ENCODE peak calls at places on chromosomes 13 and 19, in seven cellular contexts. G is GM23248, Z is fibroblast of mammary gland, L is spleen, C is upper lobe of right lung, D is psoas muscle, B is left ventricle myocardium inferior. J is an unnamed sample.

GRCh38 chr19:46611791-46612190 is 10.7 kb downstream of the CALM3 start:
- DNase-seq in G (no peak), Z (no peak), L (peak), C (peak), D (no peak), B (peak), J (no peak)

GRCh38 chr19:34254552-34255432 is at the start of gene GARRE1:
- DNase-seq in G (peak), Z (no peak), L (peak), C (peak), D (peak), B (peak), J (no peak)

GRCh38 chr13:38900188-38900587 is 90.4 kb downstream of the STOML3 start:
- DNase-seq in G (peak), Z (no peak), L (no peak), C (no peak), D (no peak), B (no peak), J (no peak)

GRCh38 chr13:79870766-79871165 is 389.8 kb downstream of the NDFIP2 start:
- DNase-seq in G (peak), Z (peak), L (no peak), C (no peak), D (no peak), B (no peak), J (no peak)

GRCh38 chr19:8386990-8387389 is 3.2 kb upstream of the RAB11B start:
- DNase-seq in G (no peak), Z (no peak), L (no peak), C (no peak), D (no peak), B (no peak), J (no peak)

GRCh38 chr13:92547256-92547655 is 679.4 kb upstream of the GPC6 start:
- DNase-seq in G (no peak), Z (no peak), L (no peak), C (no peak), D (no peak), B (no peak), J (no peak)

GRCh38 chr13:30572859-30573275 is 44.9 kb upstream of the USPL1 start:
- DNase-seq in G (peak), Z (peak), L (no peak), C (no peak), D (no peak), B (no peak), J (peak)

GRCh38 chr19:49912965-49913685 is 15.9 kb upstream of the ATF5 start:
- DNase-seq in G (no peak), Z (no peak), L (no peak), C (no peak), D (no peak), B (no peak), J (no peak)

GRCh38 chr13:79562557-79562956 is 81.6 kb downstream of the NDFIP2 start:
- DNase-seq in G (no peak), Z (no peak), L (no peak), C (no peak), D (no peak), B (no peak), J (no peak)

GRCh38 chr13:46871557-46871956 is 25.3 kb downstream of the HTR2A start:
- DNase-seq in G (no peak), Z (no peak), L (no peak), C (no peak), D (no peak), B (no peak), J (no peak)

GRCh38 chr13:36673838-36674326 is at the start of gene SERTM1:
- DNase-seq in G (peak), Z (peak), L (peak), C (peak), D (no peak), B (peak), J (no peak)

GRCh38 chr13:31209172-31209818 is 9.5 kb downstream of the B3GLCT start:
- DNase-seq in G (peak), Z (peak), L (no peak), C (no peak), D (peak), B (peak), J (no peak)

GRCh38 chr19:39677931-39678889 is 22.5 kb downstream of the LGALS16 start:
- DNase-seq in G (no peak), Z (peak), L (no peak), C (no peak), D (peak), B (no peak), J (no peak)

DNA sequence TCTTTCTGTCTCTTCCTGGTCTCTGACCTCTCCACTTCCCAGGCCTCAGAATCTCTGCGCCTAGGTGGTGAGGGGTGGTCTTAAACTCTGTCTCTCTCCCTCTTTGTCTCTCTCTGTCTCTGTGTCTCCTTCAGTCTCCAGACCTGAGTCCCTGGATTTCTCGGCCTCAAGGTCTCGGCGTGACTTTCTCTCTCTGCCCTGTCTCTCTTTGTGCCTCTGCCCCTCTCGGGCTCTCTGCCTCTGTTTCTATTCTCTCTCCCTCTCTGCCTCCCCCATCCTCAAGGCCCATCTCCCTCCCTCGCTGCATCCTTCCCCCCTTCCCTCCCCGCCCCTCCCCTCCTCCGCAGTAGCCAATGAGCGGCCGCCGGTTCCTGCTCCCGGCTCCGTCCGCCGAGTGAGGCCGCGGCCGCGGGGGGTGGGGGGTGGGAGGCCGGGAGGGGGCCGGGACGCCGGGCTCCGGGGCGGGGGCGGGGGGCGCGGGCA is at the start of gene CACNG7:
- DNase-seq in G (no peak), Z (no peak), L (no peak), C (no peak), D (no peak), B (no peak), J (no peak)
- H3K4me3 ChIP-seq in G (peak), Z (no peak), L (no peak), C (no peak), D (peak), B (peak), J (no peak)

DNA sequence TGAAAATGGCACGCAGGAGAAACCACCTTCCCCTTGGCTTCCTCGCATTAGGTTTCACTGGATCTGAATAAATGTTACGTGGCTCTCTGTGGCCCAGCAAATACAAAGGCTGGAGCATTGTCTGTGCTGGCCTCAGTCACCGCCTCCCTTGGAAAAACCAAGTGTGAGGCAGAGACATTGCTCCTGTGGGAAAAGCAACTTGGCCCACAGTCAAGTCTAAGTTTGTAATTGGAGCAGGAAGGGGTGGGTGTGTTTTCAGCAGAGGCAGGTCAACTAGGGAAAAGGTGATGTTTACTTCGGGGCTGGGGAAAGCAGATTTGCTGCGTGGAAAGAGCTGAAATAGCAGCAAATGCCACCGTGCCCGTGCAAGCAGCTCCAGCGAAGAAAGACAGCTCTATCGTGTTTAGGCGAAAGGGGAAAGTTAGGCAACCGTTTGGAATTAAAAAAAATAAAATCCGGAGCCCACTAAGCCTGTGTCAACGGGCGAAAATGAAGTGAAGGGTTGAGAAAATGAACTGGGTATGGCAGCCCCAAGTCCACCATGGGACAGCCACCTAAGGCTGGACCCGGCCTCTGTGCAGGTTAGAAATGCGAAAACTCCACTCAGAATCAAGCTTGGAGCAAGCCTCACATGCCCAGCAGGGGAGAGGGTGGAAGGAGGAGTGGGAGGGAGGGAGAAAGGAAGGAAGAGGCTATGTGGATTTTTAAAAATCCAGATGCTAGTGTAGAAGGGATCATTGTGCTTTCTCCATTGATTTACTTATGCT is 101.4 kb downstream of the IRS2 start:
- DNase-seq in G (no peak), Z (peak), L (no peak), C (no peak), D (no peak), B (peak), J (no peak)
- H3K4me3 ChIP-seq in G (no peak), Z (no peak), L (no peak), C (no peak), D (peak), B (peak), J (no peak)

GRCh38 chr19:35557539-35558399 is 5.7 kb downstream of the ATP4A start:
- DNase-seq in G (peak), Z (peak), L (peak), C (peak), D (peak), B (peak), J (no peak)
- H3K4me3 ChIP-seq in G (peak), Z (peak), L (peak), C (peak), D (peak), B (peak), J (no peak)

DNA sequence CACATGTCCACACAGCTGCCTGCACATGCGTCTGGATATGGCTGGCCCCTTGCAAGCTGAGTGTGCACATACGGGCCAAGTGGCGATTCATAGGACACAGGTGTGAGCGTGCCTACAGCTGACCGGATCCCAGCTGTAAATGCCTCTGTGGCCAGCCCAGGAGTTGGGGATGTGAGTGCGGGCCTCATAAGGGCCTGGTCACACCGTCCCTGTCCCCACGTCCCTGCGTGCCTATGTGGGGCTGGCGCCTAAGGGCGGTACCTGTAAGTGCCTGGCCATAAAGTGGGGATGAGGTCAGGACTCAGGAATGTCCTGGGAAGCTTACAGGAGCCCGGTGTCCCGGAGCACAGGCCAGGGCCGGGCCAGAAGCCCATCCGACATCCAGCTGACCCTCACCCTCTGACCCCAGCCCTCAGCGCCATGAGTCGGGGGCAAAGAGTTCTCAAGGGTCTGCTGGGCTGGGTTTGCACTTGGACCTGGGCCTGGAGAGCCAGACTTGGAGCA is 1.3 kb upstream of the ARHGAP45 start:
- DNase-seq in G (no peak), Z (no peak), L (peak), C (no peak), D (no peak), B (no peak), J (no peak)
- H3K4me3 ChIP-seq in G (no peak), Z (no peak), L (no peak), C (peak), D (no peak), B (no peak), J (no peak)